ENCODE peak calls at places on chromosome 21, in five cellular contexts. E is EH; B is activated CD8-positive, alpha-beta memory T cell treated with anti-CD3 and anti-CD28 coated beads for 48 hours; W is KBM-7; K is CD8-positive, alpha-beta T cell. T is an unnamed sample.

GRCh38 chr21:41832230-41833137 is 46.7 kb downstream of the PRDM15 start:
- DNase-seq in B (no peak), W (no peak), K (no peak), E (no peak), T (no peak)

GRCh38 chr21:37165606-37166005 is 92.6 kb downstream of the TTC3 start:
- DNase-seq in K (no peak), E (no peak), W (no peak), B (no peak), T (no peak)

GRCh38 chr21:21715286-21715969 is 717.2 kb downstream of the NCAM2 start:
- DNase-seq in K (no peak), B (no peak), E (peak; percentile 91), W (no peak), T (peak; percentile 75)

GRCh38 chr21:33058468-33059318 is 11.2 kb upstream of the OLIG1 start:
- DNase-seq in W (peak; percentile 14), E (no peak), K (no peak), B (no peak), T (no peak)

GRCh38 chr21:35697321-35697808 is 363.0 kb downstream of the SETD4 start:
- DNase-seq in W (peak; percentile 49), B (no peak), E (peak; percentile 66), K (no peak), T (peak; percentile 68)

GRCh38 chr21:35637431-35637830 is 422.9 kb downstream of the SETD4 start:
- DNase-seq in W (no peak), B (no peak), E (peak; percentile 85), K (no peak), T (peak; percentile 90)

GRCh38 chr21:29499734-29500343 is 201.1 kb downstream of the BACH1 start:
- DNase-seq in E (peak; percentile 63), B (no peak), K (no peak), W (peak; percentile 76), T (peak; percentile 59)

GRCh38 chr21:38802050-38803026 is 3.4 kb upstream of the ETS2 start:
- DNase-seq in B (no peak), K (no peak), W (no peak), E (no peak), T (no peak)

GRCh38 chr21:28069446-28069845 is 923.2 kb downstream of the LTN1 start:
- DNase-seq in K (no peak), E (peak; percentile 64), W (no peak), B (no peak), T (peak; percentile 93)

GRCh38 chr21:18000961-18001522 is 181.9 kb upstream of the C21orf91 start:
- DNase-seq in W (no peak), K (no peak), B (no peak), E (no peak), T (no peak)